ENCODE peak calls at places on chromosomes 5 and 9, in five cellular contexts. I is pancreas, K is mucosa of descending colon, H is cardiac muscle cell, A is BE2C. O is an unnamed sample.

GRCh38 chr5:149959406-149960236 is 937 bp upstream of the SLC26A2 start:
- DNase-seq in I (no peak), H (peak; percentile 75), A (peak; percentile 16), K (no peak), O (no peak)

GRCh38 chr9:33202552-33203300 is 35.6 kb upstream of the B4GALT1 start:
- DNase-seq in A (no peak), I (no peak), K (peak; percentile 48), H (peak; percentile 95), O (peak; percentile 69)

GRCh38 chr9:131661954-131662621 is 77.8 kb downstream of the RAPGEF1 start:
- DNase-seq in A (no peak), H (no peak), K (no peak), I (no peak), O (no peak)

GRCh38 chr9:110623462-110624025 is 44.0 kb upstream of the SVEP1 start:
- DNase-seq in I (peak; percentile 9), H (peak; percentile 74), K (peak; percentile 83), A (peak; percentile 44), O (no peak)

GRCh38 chr9:18325337-18326011 is 148.5 kb upstream of the ADAMTSL1 start:
- DNase-seq in H (no peak), K (no peak), I (no peak), A (no peak), O (no peak)

GRCh38 chr9:78207319-78207718 is 28.6 kb upstream of the CEP78 start:
- DNase-seq in I (no peak), A (no peak), K (no peak), H (peak; percentile 14), O (no peak)

GRCh38 chr5:21142791-21143190 is 1154.8 kb upstream of the CDH18 start:
- DNase-seq in K (no peak), H (no peak), I (no peak), A (no peak), O (no peak)

GRCh38 chr9:76827286-76828080 is 63.2 kb downstream of the PCA3 start:
- DNase-seq in K (no peak), H (no peak), A (no peak), I (no peak), O (no peak)

GRCh38 chr5:132055808-132056609 is 4.4 kb upstream of the IL3 start:
- DNase-seq in A (no peak), I (no peak), H (no peak), K (no peak), O (peak; percentile 10)

GRCh38 chr9:21657966-21658667 is 144.3 kb upstream of the MTAP start:
- DNase-seq in I (no peak), A (no peak), K (no peak), H (peak; percentile 58), O (no peak)

GRCh38 chr9:113173341-113173740 is 22.5 kb downstream of the SLC31A2 start:
- DNase-seq in I (no peak), K (no peak), H (no peak), A (no peak), O (no peak)

GRCh38 chr5:120293796-120294195 is 170.3 kb upstream of the PRR16 start:
- DNase-seq in A (no peak), K (no peak), H (peak; percentile 65), I (no peak), O (no peak)

GRCh38 chr5:174828786-174829510 is 104.6 kb downstream of the MSX2 start:
- DNase-seq in I (no peak), K (no peak), A (no peak), H (peak; percentile 3), O (no peak)

GRCh38 chr5:64958757-64959391 is 190.1 kb downstream of the CWC27 start:
- DNase-seq in K (peak; percentile 10), A (no peak), H (peak; percentile 71), I (no peak), O (no peak)

GRCh38 chr5:133996683-133997252 is 8.0 kb downstream of the VDAC1 start:
- DNase-seq in H (peak; percentile 15), I (no peak), K (no peak), A (no peak), O (no peak)

GRCh38 chr5:127942246-127943060 is 141.1 kb upstream of the SLC12A2 start:
- DNase-seq in A (no peak), H (no peak), K (no peak), I (no peak), O (no peak)

GRCh38 chr9:14344846-14345585 is 31.1 kb upstream of the NFIB start:
- DNase-seq in K (no peak), A (no peak), H (no peak), I (no peak), O (no peak)

GRCh38 chr9:125506045-125506444 is 201.0 kb downstream of the MAPKAP1 start:
- DNase-seq in K (no peak), H (peak; percentile 11), A (no peak), I (no peak), O (peak; percentile 35)

GRCh38 chr5:93926831-93927600 is 185.6 kb upstream of the POU5F2 start:
- DNase-seq in K (no peak), I (no peak), A (no peak), H (no peak), O (no peak)

GRCh38 chr5:43305948-43306563 is 7.2 kb downstream of the HMGCS1 start:
- DNase-seq in H (peak; percentile 79), I (no peak), K (peak; percentile 60), A (no peak), O (no peak)
- H3K36me3 ChIP-seq in H (no peaks in the 10 kb centered on the region), I (no peaks in the 10 kb centered on the region), K (no peaks in the 10 kb centered on the region), A (peaks cover 12% of the 10 kb centered on the region), O (no peaks in the 10 kb centered on the region)

DNA sequence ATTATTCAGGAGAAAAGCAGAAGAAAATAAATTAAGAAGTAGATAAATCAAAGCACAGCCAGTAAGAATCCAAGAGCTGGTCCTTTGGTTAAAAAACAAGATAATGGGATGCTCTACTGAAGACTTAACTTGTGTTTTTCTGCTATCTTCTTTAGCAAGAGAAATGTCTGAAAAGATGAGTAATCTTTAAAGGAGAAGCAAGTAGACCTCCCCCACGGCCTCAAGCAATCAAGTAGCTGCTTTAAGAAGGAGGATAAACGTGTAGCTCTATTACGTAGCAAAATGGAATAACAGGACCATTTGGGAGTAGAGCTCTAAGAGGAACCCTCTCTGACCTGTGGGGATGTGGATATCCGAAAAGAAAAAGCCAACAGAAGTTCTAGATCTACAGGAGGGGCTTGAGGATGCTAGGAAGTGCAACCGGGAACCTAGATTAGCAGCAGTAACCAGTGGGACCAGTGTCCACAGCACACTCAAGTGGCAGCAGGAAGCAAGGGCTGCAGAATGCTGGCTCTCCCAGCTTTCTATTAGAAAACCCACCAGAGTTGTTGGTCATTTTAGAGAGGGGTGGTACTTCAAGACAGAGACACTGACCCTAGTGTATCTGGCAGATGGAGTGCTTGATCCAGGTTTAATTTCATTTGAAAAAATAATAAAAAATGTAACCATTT is 185.4 kb downstream of the GABBR2 start:
- DNase-seq in K (no peak), H (peak; percentile 62), A (no peak), I (no peak), O (no peak)
- TF ChIP-seq CTCF in K (no peak), H (peak; percentile 60), A (peak; percentile 51), I (no peak), O (no peak)

GRCh38 chr9:123418506-123418905 is 62.5 kb downstream of the CRB2 start:
- DNase-seq in A (no peak), H (no peak), I (no peak), K (no peak), O (no peak)

GRCh38 chr9:123416171-123416570 is 60.2 kb downstream of the CRB2 start:
- DNase-seq in A (no peak), K (no peak), H (no peak), I (no peak), O (no peak)

GRCh38 chr9:123419091-123419490 is 63.1 kb downstream of the CRB2 start:
- DNase-seq in I (no peak), K (no peak), A (no peak), H (no peak), O (no peak)

GRCh38 chr9:123418052-123418430 is 62.0 kb downstream of the CRB2 start:
- DNase-seq in K (no peak), I (no peak), H (no peak), A (no peak), O (no peak)

GRCh38 chr9:123417289-123418051 is 61.5 kb downstream of the CRB2 start:
- DNase-seq in H (no peak), I (no peak), A (no peak), K (no peak), O (no peak)
- H3K36me3 ChIP-seq in H (no peaks in the 10 kb centered on the region), I (no peaks in the 10 kb centered on the region), A (no peaks in the 10 kb centered on the region), K (no peaks in the 10 kb centered on the region), O (peaks cover 15% of the 10 kb centered on the region)

GRCh38 chr9:34989056-34989945 is at the start of gene DNAJB5:
- DNase-seq in K (peak; percentile 98), H (peak; percentile 100), I (peak; percentile 99), A (peak; percentile 98), O (peak; percentile 99)
- TF ChIP-seq CTCF in K (no peak), H (no peak), I (no peak), A (no peak), O (no peak)

GRCh38 chr9:129012343-129012742 is 15.8 kb downstream of the SH3GLB2 start:
- DNase-seq in H (no peak), K (no peak), A (no peak), I (no peak), O (no peak)

GRCh38 chr9:129010267-129010975 is 17.7 kb downstream of the SH3GLB2 start:
- DNase-seq in A (no peak), H (no peak), K (no peak), I (no peak), O (no peak)

GRCh38 chr9:129012893-129013448 is 15.2 kb downstream of the SH3GLB2 start:
- DNase-seq in K (no peak), A (no peak), H (no peak), I (no peak), O (no peak)

GRCh38 chr9:129011170-129011569 is 17.0 kb downstream of the SH3GLB2 start:
- DNase-seq in A (no peak), K (no peak), I (no peak), H (no peak), O (no peak)

DNA sequence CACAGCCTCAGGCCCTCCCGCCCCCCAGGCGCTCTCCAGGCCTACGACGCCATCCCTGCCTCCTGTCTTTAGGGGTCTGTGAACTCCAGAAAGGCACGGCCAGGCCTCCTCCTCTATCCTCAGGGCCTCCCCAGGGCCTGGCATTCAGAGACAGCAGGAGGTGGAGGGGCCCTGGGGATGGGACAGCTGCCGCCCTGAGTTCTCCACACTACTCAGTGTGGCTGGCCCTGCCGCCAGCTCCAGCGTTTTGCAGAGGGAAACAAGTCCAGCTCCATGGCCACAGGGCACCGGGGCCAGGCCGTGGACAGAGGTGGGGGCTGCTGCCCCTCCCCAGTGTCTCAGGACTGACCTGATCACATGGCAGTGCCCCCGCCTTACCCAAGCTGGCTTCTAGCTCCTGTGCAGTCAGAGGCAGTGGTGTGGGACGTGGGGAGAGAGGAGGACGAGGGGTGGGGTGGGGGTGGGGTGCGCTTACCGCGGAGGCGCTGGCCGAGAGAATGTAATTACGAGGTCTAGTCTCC is 16.3 kb downstream of the SH3GLB2 start:
- DNase-seq in H (no peak), A (peak; percentile 55), I (no peak), K (no peak), O (no peak)
- H3K36me3 ChIP-seq in H (peaks cover 14% of the 10 kb centered on the region), A (peaks cover 48% of the 10 kb centered on the region), I (no peaks in the 10 kb centered on the region), K (peaks cover 6% of the 10 kb centered on the region), O (peaks cover 75% of the 10 kb centered on the region)

DNA sequence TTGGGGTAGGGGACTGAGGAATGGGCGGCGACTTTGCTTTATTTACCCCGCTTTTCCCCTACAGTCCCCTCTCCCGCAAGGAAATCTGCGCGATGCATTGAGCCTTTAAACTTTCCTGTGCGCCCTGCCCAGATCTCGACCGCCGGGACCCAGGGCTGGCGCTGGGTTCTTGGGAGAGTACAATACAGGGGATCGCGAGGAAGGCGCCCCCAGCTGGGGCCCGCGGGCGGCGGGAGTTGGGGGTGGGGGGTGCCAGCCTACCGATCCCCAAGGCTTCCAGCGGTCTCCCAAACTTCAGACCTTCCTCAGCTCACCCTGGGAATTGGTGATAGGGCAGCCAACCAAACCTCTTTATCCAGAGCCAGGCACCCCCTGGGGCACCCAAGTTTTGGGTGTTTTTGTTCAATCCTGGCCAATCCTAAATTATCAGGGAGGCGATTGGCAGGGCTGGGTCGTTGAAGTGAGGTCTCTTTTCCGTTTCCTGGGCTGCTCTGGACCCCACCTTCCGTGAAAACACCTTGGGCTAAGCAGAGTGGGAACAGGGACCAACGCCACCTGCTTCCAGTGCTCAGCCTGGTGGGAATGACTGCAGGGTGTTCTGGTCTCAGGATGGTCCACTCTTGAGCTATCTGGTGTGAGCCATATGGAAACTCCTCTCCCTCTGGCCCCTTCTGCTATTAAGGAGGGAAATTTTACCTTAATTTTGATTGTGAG is 51.4 kb upstream of the DAB2IP start:
- DNase-seq in H (no peak), I (no peak), K (no peak), A (no peak), O (no peak)
- TF ChIP-seq CTCF in H (no peak), I (no peak), K (no peak), A (no peak), O (no peak)